ENCODE peak calls at places on chromosomes 1 and 21, in five cellular contexts. One of them, this sample, is unnamed.

GRCh38 chr1:46812065-46812750 is 13.4 kb downstream of the CYP4B1 start:
- DNase-seq in PC-3: no peak
- DNase-seq in hippocampal formation: no peak
- DNase-seq in adipocyte: no peak
- DNase-seq in astrocyte of the cerebellum: no peak
- DNase-seq in this sample: no peak

GRCh38 chr21:46268371-46268770 is 17.0 kb downstream of the MCM3AP start:
- DNase-seq in PC-3: no peak
- DNase-seq in hippocampal formation: no peak
- DNase-seq in adipocyte: no peak
- DNase-seq in astrocyte of the cerebellum: no peak
- DNase-seq in this sample: no peak

GRCh38 chr1:235411489-235412486 is 44.6 kb downstream of the TBCE start:
- DNase-seq in PC-3: no peak
- DNase-seq in hippocampal formation: no peak
- DNase-seq in adipocyte: peak; percentile 16
- DNase-seq in astrocyte of the cerebellum: no peak
- DNase-seq in this sample: no peak

GRCh38 chr1:89085781-89086180 is 20.8 kb upstream of the GBP1 start:
- DNase-seq in PC-3: no peak
- DNase-seq in hippocampal formation: no peak
- DNase-seq in adipocyte: peak; percentile 75
- DNase-seq in astrocyte of the cerebellum: peak; percentile 34
- DNase-seq in this sample: peak; percentile 27

GRCh38 chr1:162386292-162387225 is 5.0 kb downstream of the C1orf226 start:
- DNase-seq in PC-3: no peak
- DNase-seq in hippocampal formation: no peak
- DNase-seq in adipocyte: no peak
- DNase-seq in astrocyte of the cerebellum: no peak
- DNase-seq in this sample: no peak

GRCh38 chr1:38991638-38992449 is 768 bp downstream of the AKIRIN1 start:
- DNase-seq in PC-3: peak; percentile 45
- DNase-seq in hippocampal formation: peak; percentile 48
- DNase-seq in adipocyte: peak; percentile 71
- DNase-seq in astrocyte of the cerebellum: no peak
- DNase-seq in this sample: no peak

GRCh38 chr1:235597867-235598553 is 51.6 kb downstream of the GNG4 start:
- DNase-seq in PC-3: peak; percentile 56
- DNase-seq in hippocampal formation: no peak
- DNase-seq in adipocyte: peak; percentile 42
- DNase-seq in astrocyte of the cerebellum: peak; percentile 15
- DNase-seq in this sample: no peak

GRCh38 chr1:238099871-238100270 is 209.1 kb upstream of the ZP4 start:
- DNase-seq in PC-3: no peak
- DNase-seq in hippocampal formation: no peak
- DNase-seq in adipocyte: no peak
- DNase-seq in astrocyte of the cerebellum: no peak
- DNase-seq in this sample: no peak

GRCh38 chr1:178958491-178958890 is 67.2 kb upstream of the FAM20B start:
- DNase-seq in PC-3: no peak
- DNase-seq in hippocampal formation: no peak
- DNase-seq in adipocyte: no peak
- DNase-seq in astrocyte of the cerebellum: no peak
- DNase-seq in this sample: no peak

GRCh38 chr1:84619383-84620093 is 45.3 kb upstream of the CTBS start:
- DNase-seq in PC-3: peak; percentile 90
- DNase-seq in hippocampal formation: no peak
- DNase-seq in adipocyte: peak; percentile 66
- DNase-seq in astrocyte of the cerebellum: peak; percentile 22
- DNase-seq in this sample: no peak

GRCh38 chr1:119647228-119647733 is 785 bp downstream of the ZNF697 start:
- DNase-seq in PC-3: no peak
- DNase-seq in hippocampal formation: no peak
- DNase-seq in adipocyte: peak; percentile 53
- DNase-seq in astrocyte of the cerebellum: no peak
- DNase-seq in this sample: no peak

GRCh38 chr1:90919900-90920299 is 101.9 kb downstream of the ZNF644 start:
- DNase-seq in PC-3: no peak
- DNase-seq in hippocampal formation: no peak
- DNase-seq in adipocyte: no peak
- DNase-seq in astrocyte of the cerebellum: no peak
- DNase-seq in this sample: no peak

GRCh38 chr21:46112731-46113215 is 14.9 kb downstream of the COL6A2 start:
- DNase-seq in PC-3: no peak
- DNase-seq in hippocampal formation: no peak
- DNase-seq in adipocyte: no peak
- DNase-seq in astrocyte of the cerebellum: no peak
- DNase-seq in this sample: no peak

GRCh38 chr1:159214149-159214760 is 9.6 kb downstream of the ACKR1 start:
- DNase-seq in PC-3: peak; percentile 72
- DNase-seq in hippocampal formation: peak; percentile 16
- DNase-seq in adipocyte: peak; percentile 73
- DNase-seq in astrocyte of the cerebellum: peak; percentile 8
- DNase-seq in this sample: no peak

GRCh38 chr1:240155605-240156004 is 63.9 kb downstream of the FMN2 start:
- DNase-seq in PC-3: no peak
- DNase-seq in hippocampal formation: no peak
- DNase-seq in adipocyte: no peak
- DNase-seq in astrocyte of the cerebellum: no peak
- DNase-seq in this sample: no peak

GRCh38 chr1:203338335-203339036 is 12.4 kb downstream of the FMOD start:
- DNase-seq in PC-3: peak; percentile 73
- DNase-seq in hippocampal formation: peak; percentile 54
- DNase-seq in adipocyte: peak; percentile 85
- DNase-seq in astrocyte of the cerebellum: peak; percentile 35
- DNase-seq in this sample: peak; percentile 39

GRCh38 chr1:236522937-236523703 is 662 bp upstream of the LGALS8 start:
- DNase-seq in PC-3: peak; percentile 18
- DNase-seq in hippocampal formation: no peak
- DNase-seq in adipocyte: peak; percentile 17
- DNase-seq in astrocyte of the cerebellum: no peak
- DNase-seq in this sample: no peak

GRCh38 chr1:180169641-180170155 is 15.0 kb downstream of the QSOX1 start:
- DNase-seq in PC-3: no peak
- DNase-seq in hippocampal formation: no peak
- DNase-seq in adipocyte: no peak
- DNase-seq in astrocyte of the cerebellum: no peak
- DNase-seq in this sample: no peak

GRCh38 chr1:232036161-232036942 is 409.8 kb downstream of the DISC1 start:
- DNase-seq in PC-3: no peak
- DNase-seq in hippocampal formation: no peak
- DNase-seq in adipocyte: no peak
- DNase-seq in astrocyte of the cerebellum: no peak
- DNase-seq in this sample: no peak

GRCh38 chr1:81304187-81304586 is 496.5 kb upstream of the ADGRL2 start:
- DNase-seq in PC-3: peak; percentile 79
- DNase-seq in hippocampal formation: no peak
- DNase-seq in adipocyte: peak; percentile 74
- DNase-seq in astrocyte of the cerebellum: no peak
- DNase-seq in this sample: no peak

GRCh38 chr21:42974832-42975820 is 764 bp downstream of the PKNOX1 start:
- DNase-seq in PC-3: peak; percentile 57
- DNase-seq in hippocampal formation: peak; percentile 78
- DNase-seq in adipocyte: peak; percentile 86
- DNase-seq in astrocyte of the cerebellum: peak; percentile 33
- DNase-seq in this sample: peak; percentile 55

GRCh38 chr1:203667616-203668015 is 41.0 kb downstream of the ATP2B4 start:
- DNase-seq in PC-3: no peak
- DNase-seq in hippocampal formation: no peak
- DNase-seq in adipocyte: peak; percentile 45
- DNase-seq in astrocyte of the cerebellum: no peak
- DNase-seq in this sample: no peak

GRCh38 chr1:19260211-19261138 is 8.9 kb downstream of the MRTO4 start:
- DNase-seq in PC-3: peak; percentile 26
- DNase-seq in hippocampal formation: no peak
- DNase-seq in adipocyte: peak; percentile 97
- DNase-seq in astrocyte of the cerebellum: peak; percentile 18
- DNase-seq in this sample: no peak

GRCh38 chr1:236835491-236835890 is 40.4 kb downstream of the MTR start:
- DNase-seq in PC-3: no peak
- DNase-seq in hippocampal formation: no peak
- DNase-seq in adipocyte: no peak
- DNase-seq in astrocyte of the cerebellum: no peak
- DNase-seq in this sample: no peak

GRCh38 chr1:19477284-19478240 is 7.8 kb downstream of the CAPZB start:
- DNase-seq in PC-3: no peak
- DNase-seq in hippocampal formation: peak; percentile 28
- DNase-seq in adipocyte: no peak
- DNase-seq in astrocyte of the cerebellum: no peak
- DNase-seq in this sample: peak; percentile 16

GRCh38 chr1:36322786-36323635 is 434 bp downstream of the EVA1B start:
- DNase-seq in PC-3: no peak
- DNase-seq in hippocampal formation: no peak
- DNase-seq in adipocyte: peak; percentile 77
- DNase-seq in astrocyte of the cerebellum: no peak
- DNase-seq in this sample: peak; percentile 23

GRCh38 chr1:47578026-47578861 is 140.4 kb downstream of the FOXD2 start:
- DNase-seq in PC-3: peak; percentile 18
- DNase-seq in hippocampal formation: peak; percentile 18
- DNase-seq in adipocyte: no peak
- DNase-seq in astrocyte of the cerebellum: no peak
- DNase-seq in this sample: no peak

GRCh38 chr21:15514073-15514946 is 215.5 kb upstream of the USP25 start:
- DNase-seq in PC-3: no peak
- DNase-seq in hippocampal formation: no peak
- DNase-seq in adipocyte: no peak
- DNase-seq in astrocyte of the cerebellum: no peak
- DNase-seq in this sample: peak; percentile 29

GRCh38 chr21:25887646-25888321 is 153.0 kb downstream of the GABPA start:
- DNase-seq in PC-3: no peak
- DNase-seq in hippocampal formation: no peak
- DNase-seq in adipocyte: no peak
- DNase-seq in astrocyte of the cerebellum: no peak
- DNase-seq in this sample: no peak

GRCh38 chr1:8903410-8903809 is 24.9 kb upstream of the ENO1 start:
- DNase-seq in PC-3: peak; percentile 37
- DNase-seq in hippocampal formation: no peak
- DNase-seq in adipocyte: peak; percentile 55
- DNase-seq in astrocyte of the cerebellum: no peak
- DNase-seq in this sample: no peak

GRCh38 chr1:241688940-241689368 is 36.9 kb downstream of the WDR64 start:
- DNase-seq in PC-3: peak; percentile 97
- DNase-seq in hippocampal formation: no peak
- DNase-seq in adipocyte: peak; percentile 9
- DNase-seq in astrocyte of the cerebellum: no peak
- DNase-seq in this sample: no peak

GRCh38 chr1:245875581-245876263 is 631.4 kb downstream of the SMYD3 start:
- DNase-seq in PC-3: no peak
- DNase-seq in hippocampal formation: no peak
- DNase-seq in adipocyte: peak; percentile 32
- DNase-seq in astrocyte of the cerebellum: no peak
- DNase-seq in this sample: no peak

GRCh38 chr1:206472454-206472853 is 2.2 kb downstream of the IKBKE start:
- DNase-seq in PC-3: no peak
- DNase-seq in hippocampal formation: no peak
- DNase-seq in adipocyte: peak; percentile 74
- DNase-seq in astrocyte of the cerebellum: peak; percentile 35
- DNase-seq in this sample: no peak

GRCh38 chr1:31154000-31154631 is 85.6 kb downstream of the NKAIN1 start:
- DNase-seq in PC-3: peak; percentile 33
- DNase-seq in hippocampal formation: no peak
- DNase-seq in adipocyte: peak; percentile 5
- DNase-seq in astrocyte of the cerebellum: no peak
- DNase-seq in this sample: no peak

This sample was measured in T-helper 9 cell.